ENCODE peak calls at places on chromosomes 6 and 20, in eight cellular contexts. U is mesenchymal stem cell; O is sigmoid colon; G is CD8-positive, alpha-beta T cell; K is effector memory CD4-positive, alpha-beta T cell; T is left lung; Q is Panc1; H is naive thymus-derived CD4-positive, alpha-beta T cell. Z is an unnamed sample.
A peak's percentile ranks its signal among the peaks of the same experiment; 100 is the strongest.

GRCh38 chr6:11853678-11854417 is 75.2 kb upstream of the ADTRP start:
- DNase-seq in U (peak; percentile 54), H (no peak), O (no peak), K (no peak), T (no peak), G (no peak), Q (no peak), Z (no peak)

GRCh38 chr6:162615016-162615717 is 112.4 kb downstream of the PRKN start:
- DNase-seq in T (no peak), O (no peak), G (no peak), K (no peak), H (no peak), U (no peak), Q (no peak), Z (no peak)

GRCh38 chr6:135438907-135439535 is 58.5 kb downstream of the AHI1 start:
- DNase-seq in K (no peak), O (no peak), Q (peak; percentile 4), G (no peak), U (peak; percentile 45), T (no peak), H (peak; percentile 25), Z (no peak)

GRCh38 chr6:39496951-39497350 is 174.4 kb upstream of the KCNK16 start:
- DNase-seq in T (peak; percentile 41), G (no peak), K (no peak), H (no peak), U (peak; percentile 85), Q (no peak), O (peak; percentile 86), Z (no peak)

GRCh38 chr20:44700306-44700705 is 14.9 kb upstream of the CCN5 start:
- DNase-seq in O (no peak), T (no peak), K (no peak), G (no peak), Q (no peak), H (no peak), U (no peak), Z (no peak)

GRCh38 chr6:118872726-118873125 is 21.2 kb upstream of the ASF1A start:
- DNase-seq in H (no peak), U (no peak), O (no peak), Q (no peak), G (no peak), T (no peak), K (no peak), Z (no peak)

GRCh38 chr6:113361014-113361645 is 496.0 kb upstream of the MARCKS start:
- DNase-seq in O (no peak), U (peak; percentile 84), K (no peak), T (no peak), H (no peak), Q (no peak), G (no peak), Z (no peak)

GRCh38 chr6:82040405-82041221 is 206.9 kb downstream of the IBTK start:
- DNase-seq in U (peak; percentile 66), T (no peak), G (no peak), K (no peak), O (no peak), H (no peak), Q (no peak), Z (no peak)

GRCh38 chr20:25987073-25987927 is 290.6 kb upstream of the ZNF337 start:
- DNase-seq in Q (peak; percentile 2), G (peak; percentile 72), K (no peak), H (peak; percentile 71), U (no peak), T (no peak), O (no peak), Z (peak; percentile 79)

GRCh38 chr20:50590348-50590664 is 80.1 kb downstream of the PTPN1 start:
- DNase-seq in T (no peak), U (no peak), G (no peak), Q (no peak), K (no peak), H (no peak), O (no peak), Z (no peak)

GRCh38 chr20:31562241-31562640 is 42.8 kb upstream of the ID1 start:
- DNase-seq in H (no peak), G (no peak), K (no peak), T (no peak), Q (no peak), O (no peak), U (no peak), Z (no peak)

GRCh38 chr6:87115402-87116135 is 20.7 kb upstream of the CGA start:
- DNase-seq in U (no peak), H (no peak), T (no peak), K (no peak), O (no peak), Q (no peak), G (no peak), Z (no peak)

GRCh38 chr6:130326496-130326895 is 39.3 kb upstream of the TMEM200A start:
- DNase-seq in U (no peak), Q (no peak), O (no peak), T (no peak), H (no peak), K (no peak), G (no peak), Z (no peak)

GRCh38 chr6:113281014-113281810 is 575.9 kb upstream of the MARCKS start:
- DNase-seq in U (peak; percentile 26), H (no peak), O (no peak), G (no peak), T (no peak), Q (no peak), K (no peak), Z (no peak)

DNA sequence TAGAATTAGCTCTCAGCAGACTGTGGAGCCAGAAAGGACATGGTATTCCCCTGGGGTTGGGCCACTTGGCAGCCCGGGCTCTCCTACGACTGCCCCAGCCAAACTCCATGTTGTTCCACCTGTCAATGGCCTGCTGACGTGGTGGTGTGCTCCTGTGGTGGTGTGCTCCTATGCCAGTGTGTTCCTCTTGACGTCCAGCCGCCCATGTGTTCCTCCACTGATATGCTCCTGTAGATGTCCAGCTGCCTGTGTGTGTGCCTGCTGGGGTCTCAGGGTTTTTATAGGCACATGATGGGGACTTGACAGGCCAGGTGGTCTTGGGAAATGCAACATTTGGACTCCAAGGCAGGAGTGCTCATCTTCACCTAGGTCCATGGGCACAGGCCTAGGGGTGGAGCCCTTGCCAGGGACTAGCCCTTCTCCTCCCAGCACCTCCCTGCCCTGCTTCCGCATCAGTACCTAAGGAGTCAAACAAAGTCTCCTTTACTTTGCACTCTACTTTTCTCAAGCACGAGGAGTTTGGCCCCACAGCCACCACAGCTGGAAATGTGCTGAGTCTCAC is 133.5 kb downstream of the TINAG start:
- DNase-seq in Q (no peak), H (no peak), K (no peak), T (no peak), U (no peak), G (no peak), O (no peak), Z (no peak)
- H3K4me1 ChIP-seq in Q (no peaks in the 10 kb centered on the region), H (no peaks in the 10 kb centered on the region), K (no peaks in the 10 kb centered on the region), T (no peaks in the 10 kb centered on the region), U (no peaks in the 10 kb centered on the region), G (no peaks in the 10 kb centered on the region), O (no peaks in the 10 kb centered on the region), Z (no peaks in the 10 kb centered on the region)

GRCh38 chr6:167934426-167934864 is 63.0 kb upstream of the KIF25 start:
- DNase-seq in H (no peak), T (peak; percentile 53), U (no peak), O (no peak), Q (no peak), G (no peak), K (no peak), Z (no peak)
- H3K4me3 ChIP-seq in H (no peak overlapping the region), T (no peak overlapping the region), U (no peak overlapping the region), O (no peak overlapping the region), Q (no peak overlapping the region), G (no peak overlapping the region), K (no peak overlapping the region), Z (no peak overlapping the region)

DNA sequence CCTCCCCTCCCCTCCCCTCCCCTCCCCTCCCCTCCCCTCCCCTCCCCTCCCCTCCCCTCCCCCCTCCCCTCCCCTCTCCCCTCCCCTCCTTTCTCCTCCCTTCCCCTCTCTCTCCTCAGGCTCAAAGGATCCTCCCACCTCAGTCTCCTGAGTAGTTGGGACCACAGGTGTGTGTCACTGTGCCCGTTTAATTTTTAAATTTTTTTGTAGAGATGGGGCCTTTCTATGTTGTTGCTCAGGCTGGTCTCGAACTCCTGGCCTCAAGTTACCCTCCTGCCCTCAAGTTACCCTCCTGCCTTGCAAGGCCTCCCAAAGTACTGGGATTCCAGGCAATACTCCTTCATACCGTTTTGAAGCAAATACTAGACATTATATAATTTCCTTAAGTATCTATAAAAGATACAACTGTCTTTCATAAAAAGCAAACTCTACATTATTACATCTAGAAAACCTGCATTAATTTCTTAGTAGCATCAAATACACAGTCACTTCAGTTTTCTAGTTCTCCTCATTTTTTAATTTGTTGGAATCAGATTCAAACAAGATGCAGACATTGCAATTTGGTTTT is 39.8 kb downstream of the NCOA3 start:
- DNase-seq in O (no peak), Q (no peak), G (no peak), U (no peak), K (no peak), H (no peak), T (no peak), Z (no peak)
- H3K4me1 ChIP-seq in O (peaks cover 49% of the 10 kb centered on the region), Q (peaks cover 19% of the 10 kb centered on the region), G (peaks cover 44% of the 10 kb centered on the region), U (peaks cover 14% of the 10 kb centered on the region), K (no peaks in the 10 kb centered on the region), H (peaks cover 10% of the 10 kb centered on the region), T (peaks cover 7% of the 10 kb centered on the region), Z (peaks cover 38% of the 10 kb centered on the region)

DNA sequence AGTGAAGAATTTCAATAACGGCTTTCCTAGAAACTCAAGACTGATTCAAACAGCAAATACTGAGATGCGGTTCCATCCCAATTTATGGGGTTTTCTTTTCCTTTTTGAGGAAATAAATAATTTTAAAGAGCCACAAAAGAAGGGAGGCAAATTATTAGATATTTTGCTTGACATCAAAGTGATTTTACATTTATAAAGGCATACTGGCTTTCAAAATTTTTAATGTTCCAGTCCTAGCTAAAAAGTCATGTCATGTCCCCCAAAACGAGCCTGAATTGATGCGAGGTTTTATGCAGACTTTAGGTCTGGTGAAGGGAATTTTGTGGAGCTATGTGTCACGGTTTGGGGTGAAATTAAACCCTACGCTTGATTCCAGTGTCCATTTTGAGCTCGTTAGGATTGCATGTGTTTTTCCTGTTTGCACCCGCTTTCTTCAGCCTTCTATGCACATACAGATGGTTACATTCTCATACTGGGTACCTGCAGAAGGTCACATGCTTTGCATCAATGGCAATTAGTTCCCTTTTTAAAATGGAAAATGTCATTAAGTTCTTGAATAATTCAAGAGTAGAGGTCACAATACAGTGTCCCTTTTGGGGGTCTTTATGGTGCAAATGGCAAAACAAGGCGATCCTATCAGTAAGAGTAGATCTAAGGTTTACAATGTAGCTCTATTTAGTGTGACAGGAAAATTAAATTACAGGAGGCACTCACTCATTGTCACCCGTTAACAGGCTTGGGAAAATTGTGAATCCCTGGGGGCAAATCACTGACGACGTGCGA is 17.3 kb downstream of the FOXA2 start:
- DNase-seq in T (no peak), K (no peak), U (no peak), O (no peak), G (no peak), H (no peak), Q (no peak), Z (no peak)
- H3K4me3 ChIP-seq in T (no peak overlapping the region), K (no peak overlapping the region), U (no peak overlapping the region), O (no peak overlapping the region), G (no peak overlapping the region), H (no peak overlapping the region), Q (no peak overlapping the region), Z (no peak overlapping the region)

GRCh38 chr20:23161244-23161875 is 75.2 kb upstream of the CD93 start:
- DNase-seq in Q (no peak), K (no peak), H (no peak), G (no peak), U (no peak), T (no peak), O (peak; percentile 62), Z (no peak)
- H3K4me1 ChIP-seq in Q (no peaks in the 10 kb centered on the region), K (peaks cover 4% of the 10 kb centered on the region), H (no peaks in the 10 kb centered on the region), G (no peaks in the 10 kb centered on the region), U (peaks cover 20% of the 10 kb centered on the region), T (peaks cover 40% of the 10 kb centered on the region), O (peaks cover 29% of the 10 kb centered on the region), Z (no peaks in the 10 kb centered on the region)

Z was measured in CD8-positive, alpha-beta memory T cell.